ENCODE peak calls at places on chromosomes 5 and 9, in six cellular contexts. M, W, I, J, G and F are unnamed samples.

GRCh38 chr5:43567967-43568366 is 11.1 kb upstream of the PAIP1 start:
- DNase-seq in M (no peak), W (no peak), I (no peak), J (no peak), G (no peak), F (no peak)

GRCh38 chr9:104784098-104784497 is 20.2 kb downstream of the NIPSNAP3B start:
- DNase-seq in M (no peak), W (no peak), I (no peak), J (no peak), G (no peak), F (no peak)

GRCh38 chr9:82488702-82489578 is 500.4 kb downstream of the SPATA31D1 start:
- DNase-seq in M (no peak), W (no peak), I (no peak), J (no peak), G (peak), F (no peak)

GRCh38 chr9:138020795-138021182 is 143.2 kb downstream of the CACNA1B start:
- DNase-seq in M (no peak), W (no peak), I (no peak), J (no peak), G (no peak), F (no peak)

GRCh38 chr9:77751341-77752091 is 103.4 kb upstream of the GNA14 start:
- DNase-seq in M (peak), W (no peak), I (no peak), J (peak), G (peak), F (peak)

GRCh38 chr9:84736076-84736475 is 66.5 kb downstream of the NTRK2 start:
- DNase-seq in M (no peak), W (no peak), I (no peak), J (no peak), G (no peak), F (peak)

GRCh38 chr5:80216753-80217596 is 38.9 kb downstream of the SERINC5 start:
- DNase-seq in M (no peak), W (peak), I (peak), J (peak), G (no peak), F (no peak)

GRCh38 chr9:20307662-20308061 is 314.6 kb downstream of the MLLT3 start:
- DNase-seq in M (no peak), W (no peak), I (no peak), J (peak), G (no peak), F (peak)

GRCh38 chr5:167840736-167841135 is 450.7 kb upstream of the WWC1 start:
- DNase-seq in M (no peak), W (no peak), I (no peak), J (no peak), G (no peak), F (no peak)

GRCh38 chr5:153745778-153746420 is 255.4 kb downstream of the GRIA1 start:
- DNase-seq in M (no peak), W (no peak), I (no peak), J (no peak), G (no peak), F (no peak)

GRCh38 chr9:88106492-88106891 is 31.8 kb downstream of the SPATA31C2 start:
- DNase-seq in M (peak), W (no peak), I (no peak), J (peak), G (peak), F (peak)

GRCh38 chr5:134738963-134739661 is 764 bp downstream of the CAMLG start:
- DNase-seq in M (peak), W (no peak), I (no peak), J (peak), G (peak), F (no peak)

GRCh38 chr5:174398171-174398570 is 326.2 kb upstream of the MSX2 start:
- DNase-seq in M (no peak), W (no peak), I (no peak), J (no peak), G (no peak), F (no peak)

GRCh38 chr9:4494337-4494736 is 4.1 kb downstream of the SLC1A1 start:
- DNase-seq in M (no peak), W (no peak), I (no peak), J (no peak), G (peak), F (no peak)

GRCh38 chr9:93117924-93118862 is 15.9 kb downstream of the NINJ1 start:
- DNase-seq in M (no peak), W (no peak), I (peak), J (no peak), G (no peak), F (no peak)

GRCh38 chr5:17087035-17087434 is 130.4 kb upstream of the BASP1 start:
- DNase-seq in M (no peak), W (no peak), I (no peak), J (no peak), G (no peak), F (no peak)

GRCh38 chr9:74336161-74336560 is 161.0 kb upstream of the RORB start:
- DNase-seq in M (no peak), W (no peak), I (no peak), J (no peak), G (no peak), F (no peak)

GRCh38 chr9:113665756-113666155 is 202.2 kb downstream of the RGS3 start:
- DNase-seq in M (no peak), W (no peak), I (no peak), J (no peak), G (no peak), F (no peak)

GRCh38 chr5:84253946-84254345 is 130.7 kb downstream of the EDIL3 start:
- DNase-seq in M (no peak), W (no peak), I (no peak), J (no peak), G (no peak), F (no peak)

GRCh38 chr9:35277649-35278359 is 116.0 kb downstream of the UNC13B start:
- DNase-seq in M (no peak), W (peak), I (no peak), J (no peak), G (peak), F (no peak)

GRCh38 chr5:92552206-92553160 is 1028.5 kb downstream of the NR2F1-AS1 start:
- DNase-seq in M (no peak), W (no peak), I (no peak), J (no peak), G (peak), F (no peak)

GRCh38 chr5:61575103-61575502 is 243.0 kb downstream of the ZSWIM6 start:
- DNase-seq in M (peak), W (no peak), I (no peak), J (peak), G (peak), F (no peak)

GRCh38 chr5:32713396-32714381 is 2.6 kb downstream of the NPR3 start:
- DNase-seq in M (no peak), W (peak), I (peak), J (peak), G (peak), F (no peak)

GRCh38 chr5:104170906-104171305 is 608.3 kb upstream of the NUDT12 start:
- DNase-seq in M (no peak), W (no peak), I (no peak), J (no peak), G (no peak), F (no peak)

GRCh38 chr9:117704024-117704575 is at the start of gene TLR4:
- DNase-seq in M (no peak), W (peak), I (peak), J (peak), G (peak), F (no peak)

DNA sequence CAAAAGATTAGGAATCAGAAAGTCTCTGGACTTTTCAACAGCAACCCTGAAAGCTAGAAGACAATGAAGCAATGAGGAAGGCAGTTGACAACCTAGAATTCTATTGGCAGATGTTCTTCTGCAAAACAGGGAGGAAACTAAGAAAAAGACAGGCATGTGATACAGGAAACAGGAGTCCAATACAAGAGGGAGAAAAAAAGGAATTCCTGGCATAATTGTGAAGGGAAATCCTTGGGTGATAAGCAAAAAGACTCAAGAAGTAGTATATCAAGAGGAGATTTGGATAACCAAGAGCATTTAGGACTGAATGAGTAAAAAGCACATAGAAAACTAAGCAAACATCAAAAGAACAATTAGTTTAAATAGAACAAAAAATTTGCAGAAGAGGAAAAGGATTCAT is 58.6 kb downstream of the LPAR1 start:
- DNase-seq in M (no peak), W (no peak), I (no peak), J (no peak), G (no peak), F (no peak)
- H3K4me3 ChIP-seq in M (no peak), W (no peak), I (no peak), J (no peak), G (no peak), F (no peak)

DNA sequence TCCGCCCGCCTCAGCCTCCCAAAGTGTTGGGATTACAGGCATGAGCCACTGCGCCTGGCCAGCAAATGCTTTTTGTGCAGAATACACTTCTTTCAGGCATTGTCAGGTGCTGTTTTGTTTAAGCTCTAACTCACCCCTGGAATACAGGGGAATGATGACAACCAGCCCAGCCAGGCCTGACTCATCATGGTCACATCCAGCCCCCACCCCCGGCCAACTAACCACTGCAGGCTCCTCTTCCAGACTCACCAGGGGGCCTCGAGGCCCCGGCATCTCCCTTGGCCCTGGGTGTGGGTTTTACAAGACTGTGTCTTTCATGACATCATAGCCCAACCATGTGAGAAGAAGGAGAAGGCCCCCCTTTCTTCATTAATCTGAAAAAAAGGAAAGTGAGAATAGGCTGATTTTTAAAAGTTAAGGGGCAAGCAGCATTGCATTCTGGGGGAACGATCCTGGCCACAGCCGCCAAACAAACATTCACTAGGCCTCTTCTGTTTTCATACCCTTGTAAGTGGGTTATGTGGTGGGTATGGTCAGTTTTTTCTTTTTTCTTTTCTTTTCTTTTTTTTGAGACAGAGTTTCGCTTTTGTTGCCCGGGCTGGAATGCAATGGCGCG is 35.6 kb downstream of the OLFML2A start:
- DNase-seq in M (peak), W (peak), I (no peak), J (peak), G (peak), F (peak)
- H3K4me3 ChIP-seq in M (no peak), W (no peak), I (no peak), J (no peak), G (no peak), F (no peak)

GRCh38 chr9:76692448-76693129 is 71.6 kb upstream of the PCA3 start:
- DNase-seq in M (no peak), W (no peak), I (no peak), J (no peak), G (no peak), F (no peak)
- H3K4me3 ChIP-seq in M (no peak), W (no peak), I (no peak), J (no peak), G (no peak), F (no peak)

GRCh38 chr9:89177021-89177400 is 1.6 kb downstream of the SHC3 start:
- DNase-seq in M (no peak), W (no peak), I (no peak), J (peak), G (no peak), F (no peak)

GRCh38 chr9:89178162-89179120 is at the start of gene SHC3:
- DNase-seq in M (peak), W (no peak), I (no peak), J (peak), G (no peak), F (peak)

GRCh38 chr9:89177401-89178161 is 1.0 kb downstream of the SHC3 start:
- DNase-seq in M (peak), W (no peak), I (no peak), J (peak), G (no peak), F (no peak)

GRCh38 chr9:89179920-89180667 is 1.5 kb upstream of the SHC3 start:
- DNase-seq in M (peak), W (peak), I (peak), J (peak), G (peak), F (peak)

DNA sequence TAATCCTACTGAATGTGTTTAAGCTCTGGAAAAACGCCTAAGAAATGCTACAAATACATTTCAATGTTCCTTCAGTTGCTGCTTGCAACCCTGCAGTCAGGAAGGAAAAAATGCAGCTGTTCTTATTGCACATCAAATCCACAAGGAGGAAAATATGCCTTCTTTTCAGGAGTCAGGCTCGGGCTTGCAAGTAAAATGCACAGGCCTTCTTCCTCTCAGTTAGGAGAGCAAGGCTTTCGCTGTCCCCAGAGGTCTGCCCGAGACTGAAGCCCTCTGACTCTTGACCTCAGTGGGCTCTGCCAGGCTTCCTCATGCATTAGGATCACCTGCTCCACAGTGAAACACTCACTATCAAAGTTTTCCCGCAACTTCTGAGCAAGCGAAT is 909 bp upstream of the SHC3 start:
- DNase-seq in M (no peak), W (no peak), I (no peak), J (peak), G (peak), F (no peak)
- H3K4me3 ChIP-seq in M (peak), W (peak), I (peak), J (peak), G (peak), F (peak)